ENCODE peak calls at places on chromosomes 12 and 14, in four cellular contexts. J is AG04449, R is gastrocnemius medialis, H is uterus. O is an unnamed sample.

GRCh38 chr12:59808317-59808910 is 212.6 kb downstream of the SLC16A7 start:
- DNase-seq in J (no peak), R (no peak), H (no peak), O (peak)

GRCh38 chr12:18581232-18581962 is 156.4 kb downstream of the PLCZ1 start:
- DNase-seq in J (peak), R (no peak), H (no peak), O (no peak)

GRCh38 chr12:40745386-40745785 is 53.1 kb downstream of the CNTN1 start:
- DNase-seq in J (no peak), R (no peak), H (no peak), O (peak)

GRCh38 chr14:106681161-106681955 is 1155.0 kb downstream of the TMEM121 start:
- DNase-seq in J (no peak), R (no peak), H (no peak), O (peak)

GRCh38 chr12:128813392-128813791 is 10.4 kb downstream of the SLC15A4 start:
- DNase-seq in J (no peak), R (peak), H (no peak), O (no peak)

GRCh38 chr12:96177013-96177412 is 17.2 kb upstream of the ELK3 start:
- DNase-seq in J (no peak), R (no peak), H (no peak), O (no peak)

GRCh38 chr14:103186894-103187586 is 63.8 kb downstream of the TNFAIP2 start:
- DNase-seq in J (no peak), R (no peak), H (no peak), O (no peak)

GRCh38 chr12:15669256-15669948 is 119.8 kb downstream of the EPS8 start:
- DNase-seq in J (no peak), R (no peak), H (no peak), O (no peak)

GRCh38 chr14:94775082-94775874 is 5.4 kb upstream of the GSC start:
- DNase-seq in J (no peak), R (no peak), H (no peak), O (no peak)

GRCh38 chr12:113092478-113093408 is 36.2 kb downstream of the DTX1 start:
- DNase-seq in J (no peak), R (no peak), H (no peak), O (no peak)
- TF ChIP-seq CTCF in J (no peak), R (no peak), H (no peak), O (no peak)

GRCh38 chr14:72024504-72024903 is 92.3 kb downstream of the RGS6 start:
- DNase-seq in J (no peak), R (no peak), H (no peak), O (no peak)

GRCh38 chr14:72023128-72024042 is 91.2 kb downstream of the RGS6 start:
- DNase-seq in J (no peak), R (no peak), H (no peak), O (peak)

GRCh38 chr14:72024043-72024407 is 91.8 kb downstream of the RGS6 start:
- DNase-seq in J (no peak), R (no peak), H (no peak), O (peak)
- TF ChIP-seq CTCF in J (peak), R (peak), H (no peak), O (peak)

DNA sequence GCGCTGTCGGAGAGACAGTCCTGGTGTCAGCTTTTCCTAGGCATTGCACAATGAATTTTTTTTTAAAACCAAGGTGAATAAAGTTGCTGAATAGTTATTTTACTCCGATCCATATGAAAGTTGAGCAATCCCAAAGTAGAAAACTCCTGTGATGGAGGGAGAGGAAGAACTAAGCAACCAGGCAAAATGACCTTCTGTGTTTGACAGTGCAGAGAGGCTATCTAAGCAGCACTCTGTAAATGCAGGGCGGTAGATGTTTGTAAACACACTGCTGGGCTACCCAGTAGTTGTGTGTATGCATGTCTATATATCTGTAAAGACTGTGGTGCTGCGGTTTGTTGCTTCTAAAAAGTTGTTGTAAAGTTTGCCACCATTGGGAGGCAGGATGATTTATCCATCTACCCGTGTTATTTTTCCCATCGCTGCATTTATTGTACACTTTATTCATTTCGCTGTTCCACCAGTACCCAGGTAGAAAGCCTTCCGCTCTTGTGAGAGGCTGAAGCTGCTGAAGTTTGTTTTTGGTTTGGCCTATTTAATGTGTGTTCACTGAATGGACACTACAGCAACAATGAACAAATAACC is 1.3 kb downstream of the ETV6 start:
- DNase-seq in J (no peak), R (no peak), H (no peak), O (peak)
- TF ChIP-seq CTCF in J (no peak), R (no peak), H (no peak), O (peak)

GRCh38 chr12:78101946-78102635 is 271.4 kb downstream of the NAV3 start:
- DNase-seq in J (no peak), R (no peak), H (no peak), O (peak)
- TF ChIP-seq CTCF in J (no peak), R (no peak), H (no peak), O (peak)

GRCh38 chr14:30266290-30266689 is 292.7 kb upstream of the G2E3 start:
- DNase-seq in J (no peak), R (no peak), H (no peak), O (no peak)

GRCh38 chr14:30272848-30273563 is 286.0 kb upstream of the G2E3 start:
- DNase-seq in J (no peak), R (no peak), H (no peak), O (peak)

GRCh38 chr14:30267141-30267540 is 291.8 kb upstream of the G2E3 start:
- DNase-seq in J (no peak), R (no peak), H (no peak), O (no peak)

GRCh38 chr14:30273564-30273880 is 285.4 kb upstream of the G2E3 start:
- DNase-seq in J (no peak), R (no peak), H (no peak), O (no peak)

DNA sequence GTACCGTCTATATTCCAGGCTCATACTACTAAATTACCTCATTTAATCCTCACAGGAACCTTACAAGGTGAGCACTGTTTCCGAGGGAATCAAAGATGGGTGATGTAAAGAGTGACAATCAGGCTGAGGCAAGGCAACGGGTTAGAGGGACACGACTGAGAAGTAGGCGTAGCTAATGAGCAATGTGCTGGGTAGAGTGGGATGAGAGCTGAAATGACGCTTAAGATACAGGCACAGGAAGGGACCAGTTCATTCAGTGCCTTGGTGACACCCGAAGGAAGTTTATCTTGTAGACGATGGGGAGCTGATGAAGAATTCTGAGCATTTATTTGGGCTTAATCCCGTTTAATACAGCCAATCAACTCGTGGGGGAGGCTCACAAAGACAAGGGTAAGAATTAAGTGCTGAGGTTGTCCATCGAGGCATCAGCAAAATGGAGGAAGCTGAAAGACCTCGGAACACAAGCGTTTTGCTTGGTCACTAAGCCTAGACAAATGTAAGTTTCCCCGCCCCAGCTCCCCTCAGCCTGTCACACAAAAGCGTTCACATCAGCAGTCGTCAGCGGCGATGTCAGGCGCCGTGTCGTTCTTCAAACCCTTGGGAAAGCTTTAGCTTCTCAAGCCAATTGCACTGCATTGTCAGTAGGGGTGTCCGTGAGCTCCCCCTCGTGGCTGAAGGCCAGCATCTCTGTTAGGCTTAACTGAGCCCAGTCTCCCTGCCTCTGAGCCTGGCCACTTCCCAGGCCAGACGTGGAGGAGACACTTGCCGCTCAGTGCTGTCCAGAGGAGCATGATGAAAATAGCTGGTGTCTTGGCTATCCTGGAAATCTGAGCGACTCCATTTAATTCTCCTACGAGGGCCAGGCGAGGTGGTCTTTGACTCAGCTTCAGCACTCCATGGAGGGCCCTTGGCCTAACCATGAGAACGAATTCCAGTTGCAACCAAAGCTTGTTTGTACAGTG is 288.5 kb upstream of the G2E3 start:
- DNase-seq in J (no peak), R (peak), H (peak), O (peak)
- TF ChIP-seq CTCF in J (peak), R (peak), H (peak), O (peak)

GRCh38 chr12:6752181-6752930 is 585 bp downstream of the MLF2 start:
- DNase-seq in J (no peak), R (no peak), H (peak), O (peak)
- TF ChIP-seq CTCF in J (peak), R (no peak), H (no peak), O (peak)

O was measured in A673.